ENCODE peak calls at places on chromosomes 7 and 10, in seven cellular contexts. Q is GM12892; N is T-helper 1 cell; K is LNCaP clone FGC; U is GM19239; P is GM03348; O is effector memory CD4-positive, alpha-beta T cell. L is an unnamed sample.

GRCh38 chr7:5408777-5409176 is 14.9 kb downstream of the TNRC18 start:
- DNase-seq in K (no peak), U (no peak), P (peak), N (no peak), Q (no peak), O (no peak), L (peak)

GRCh38 chr7:45980181-45980905 is 59.3 kb upstream of the IGFBP3 start:
- DNase-seq in O (no peak), Q (no peak), N (no peak), K (no peak), P (peak), U (no peak), L (peak)

GRCh38 chr7:28773423-28774129 is 184.6 kb downstream of the TRIL start:
- DNase-seq in P (no peak), U (no peak), N (no peak), O (no peak), K (no peak), Q (no peak), L (no peak)

GRCh38 chr7:8365499-8366110 is 67.8 kb upstream of the NXPH1 start:
- DNase-seq in U (no peak), Q (no peak), K (no peak), O (no peak), N (no peak), P (no peak), L (no peak)

GRCh38 chr7:74373536-74373935 is 80.2 kb upstream of the GTF2IRD1 start:
- DNase-seq in U (no peak), Q (no peak), O (no peak), P (no peak), N (no peak), K (no peak), L (no peak)

GRCh38 chr7:11758627-11759111 is 73.3 kb downstream of the THSD7A start:
- DNase-seq in P (no peak), O (no peak), U (no peak), K (no peak), Q (no peak), N (no peak), L (no peak)

GRCh38 chr7:92809397-92810241 is 26.8 kb downstream of the CDK6 start:
- DNase-seq in Q (no peak), P (peak), U (no peak), O (peak), K (peak), N (peak), L (peak)

GRCh38 chr7:38224392-38224791 is 46.3 kb downstream of the STARD3NL start:
- DNase-seq in O (no peak), K (no peak), Q (no peak), N (no peak), U (no peak), P (no peak), L (no peak)

GRCh38 chr7:26813426-26813825 is 51.0 kb downstream of the SKAP2 start:
- DNase-seq in U (no peak), P (peak), N (no peak), O (no peak), K (no peak), Q (no peak), L (peak)

GRCh38 chr7:110001254-110001938 is 1089.5 kb upstream of the LRRN3 start:
- DNase-seq in U (no peak), P (no peak), K (no peak), O (no peak), Q (no peak), N (no peak), L (no peak)

GRCh38 chr7:117071597-117071996 is 118.3 kb downstream of the ST7 start:
- DNase-seq in P (no peak), O (no peak), N (no peak), Q (no peak), K (no peak), U (no peak), L (no peak)

GRCh38 chr7:85750454-85750949 is 563.6 kb upstream of the SEMA3D start:
- DNase-seq in N (peak), O (no peak), P (peak), K (peak), Q (no peak), U (no peak), L (peak)

GRCh38 chr7:68787586-68787985 is 810.7 kb upstream of the AUTS2 start:
- DNase-seq in U (no peak), O (no peak), K (no peak), Q (no peak), P (no peak), N (no peak), L (no peak)

GRCh38 chr10:22599636-22600228 is 114.6 kb downstream of the PIP4K2A start:
- DNase-seq in N (no peak), Q (no peak), P (no peak), O (no peak), K (no peak), U (no peak), L (no peak)

GRCh38 chr7:127250312-127251047 is 2.3 kb downstream of the GRM8 start:
- DNase-seq in Q (no peak), K (no peak), P (no peak), O (no peak), U (no peak), N (no peak), L (no peak)

GRCh38 chr10:124001391-124002260 is 91.8 kb downstream of the CHST15 start:
- DNase-seq in K (no peak), U (no peak), P (peak), N (no peak), Q (no peak), O (no peak), L (no peak)

GRCh38 chr7:127258111-127258510 is 5.4 kb upstream of the GRM8 start:
- DNase-seq in O (no peak), Q (no peak), U (no peak), K (no peak), N (no peak), P (no peak), L (no peak)

GRCh38 chr10:93745411-93746065 is 12.2 kb upstream of the LGI1 start:
- DNase-seq in N (no peak), P (peak), U (no peak), K (no peak), O (no peak), Q (no peak), L (peak)

GRCh38 chr7:4681218-4681851 is 760 bp upstream of the FOXK1 start:
- DNase-seq in K (no peak), U (no peak), N (no peak), P (no peak), Q (no peak), O (no peak), L (no peak)

GRCh38 chr7:46178685-46179084 is 257.6 kb upstream of the IGFBP3 start:
- DNase-seq in N (no peak), K (no peak), Q (no peak), P (peak), U (no peak), O (no peak), L (peak)